ENCODE peak calls at places on chromosomes 7 and 10, in six cellular contexts. G is heart left ventricle, J is BE2C, L is aorta, B is endothelial cell of umbilical vein, M is body of pancreas. U is an unnamed sample. For H3K36me3, the result is how much of the 10 kb centered on the place peaks cover.

GRCh38 chr10:126158537-126158936 is 229.7 kb downstream of the ADAM12 start:
- DNase-seq in J (no peak), L (no peak), B (no peak), G (no peak), M (no peak), U (no peak)

GRCh38 chr7:2525161-2525930 is 5.8 kb downstream of the LFNG start:
- DNase-seq in J (no peak), B (no peak), M (peak), G (peak), L (no peak), U (no peak)

GRCh38 chr10:51369903-51370302 is 295.6 kb downstream of the PRKG1 start:
- DNase-seq in B (no peak), L (no peak), M (no peak), J (no peak), G (no peak), U (no peak)

GRCh38 chr7:72785166-72785955 is 42.6 kb downstream of the TYW1B start:
- DNase-seq in L (no peak), G (no peak), B (no peak), M (no peak), J (no peak), U (no peak)

GRCh38 chr10:58981846-58982245 is 194.6 kb upstream of the PHYHIPL start:
- DNase-seq in G (no peak), J (no peak), M (no peak), L (no peak), B (no peak), U (no peak)

GRCh38 chr7:26052721-26053120 is 99.3 kb upstream of the NFE2L3 start:
- DNase-seq in L (no peak), J (no peak), B (no peak), M (no peak), G (no peak), U (no peak)

GRCh38 chr7:99314504-99314903 is 11.2 kb upstream of the ARPC1A start:
- DNase-seq in J (no peak), L (no peak), M (no peak), G (no peak), B (no peak), U (peak)

GRCh38 chr10:132666733-132667612 is 119.0 kb downstream of the NKX6-2 start:
- DNase-seq in L (no peak), J (peak), G (no peak), M (no peak), B (no peak), U (no peak)

GRCh38 chr10:5442056-5442989 is 30.0 kb downstream of the NET1 start:
- DNase-seq in G (no peak), B (peak), J (peak), L (no peak), M (peak), U (peak)

GRCh38 chr7:931871-932650 is 22.4 kb downstream of the ADAP1 start:
- DNase-seq in J (peak), G (peak), B (no peak), L (peak), M (no peak), U (no peak)

GRCh38 chr10:14478639-14479038 is 147.9 kb upstream of the FRMD4A start:
- DNase-seq in L (peak), J (peak), B (peak), M (peak), G (peak), U (no peak)

GRCh38 chr7:107503667-107504066 is 33.8 kb downstream of the GPR22 start:
- DNase-seq in M (no peak), J (no peak), L (no peak), G (no peak), B (no peak), U (no peak)

GRCh38 chr7:33959676-33960075 is 54.3 kb downstream of the BMPER start:
- DNase-seq in L (no peak), G (no peak), B (no peak), J (no peak), M (no peak), U (no peak)

GRCh38 chr7:549103-549890 is 29.7 kb upstream of the PDGFA start:
- DNase-seq in J (no peak), L (peak), B (no peak), M (no peak), G (no peak), U (no peak)

GRCh38 chr10:26855186-26855585 is 5.6 kb downstream of the ABI1 start:
- DNase-seq in L (no peak), G (no peak), J (no peak), M (no peak), B (peak), U (no peak)

GRCh38 chr7:134355925-134356324 is 39.2 kb upstream of the SLC35B4 start:
- DNase-seq in L (peak), J (no peak), M (peak), B (peak), G (peak), U (no peak)

GRCh38 chr7:112080441-112080840 is 125.8 kb downstream of the DOCK4 start:
- DNase-seq in B (peak), L (no peak), M (peak), G (no peak), J (no peak), U (peak)

GRCh38 chr10:87552248-87552914 is 47.7 kb downstream of the MINPP1 start:
- DNase-seq in M (no peak), L (no peak), J (no peak), G (no peak), B (no peak), U (no peak)

GRCh38 chr7:50467817-50468610 is 17.9 kb upstream of the FIGNL1 start:
- DNase-seq in B (peak), M (peak), L (peak), G (peak), J (peak), U (peak)

GRCh38 chr7:137539111-137539715 is 195.7 kb upstream of the PTN start:
- DNase-seq in J (no peak), G (no peak), M (no peak), L (no peak), B (no peak), U (no peak)

GRCh38 chr10:102646610-102647432 is 2.5 kb downstream of the TRIM8 start:
- DNase-seq in B (no peak), J (no peak), L (peak), G (peak), M (peak), U (peak)

DNA sequence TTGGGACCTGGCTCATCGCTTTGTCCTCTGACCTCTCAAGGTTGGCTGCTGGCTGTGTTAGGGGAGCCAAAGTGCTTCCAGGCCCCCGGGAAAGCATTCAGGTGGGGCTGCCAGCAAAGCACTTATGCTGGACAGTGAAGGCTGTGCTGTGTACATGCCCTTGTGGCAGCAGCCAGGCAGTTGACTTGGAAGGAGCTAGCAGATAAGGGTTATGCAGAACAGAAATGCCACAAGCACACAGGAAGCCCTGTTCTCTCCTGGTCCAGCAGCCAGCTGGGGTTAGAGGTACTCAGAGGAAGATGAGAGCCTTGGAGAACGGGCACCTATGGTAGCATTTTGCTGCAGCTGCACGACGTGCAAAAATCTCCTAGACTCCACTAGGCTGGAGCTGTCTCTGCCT is 35.2 kb upstream of the OR9A4 start:
- DNase-seq in L (no peak), M (no peak), B (no peak), J (no peak), G (no peak), U (no peak)
- H3K36me3 ChIP-seq in L (under half), M (under half), B (under half), J (under half), G (under half), U (under half)

GRCh38 chr7:157678503-157678902 is 341.7 kb downstream of the DNAJB6 start:
- DNase-seq in J (no peak), G (no peak), M (no peak), L (no peak), B (no peak), U (no peak)

GRCh38 chr7:157674715-157675426 is 338.1 kb downstream of the DNAJB6 start:
- DNase-seq in B (no peak), J (no peak), L (no peak), M (no peak), G (peak), U (no peak)

GRCh38 chr7:157676001-157676400 is 339.2 kb downstream of the DNAJB6 start:
- DNase-seq in L (no peak), G (no peak), M (no peak), J (no peak), B (no peak), U (no peak)

GRCh38 chr7:157675427-157675930 is 338.7 kb downstream of the DNAJB6 start:
- DNase-seq in G (no peak), J (no peak), B (no peak), L (no peak), M (no peak), U (no peak)

DNA sequence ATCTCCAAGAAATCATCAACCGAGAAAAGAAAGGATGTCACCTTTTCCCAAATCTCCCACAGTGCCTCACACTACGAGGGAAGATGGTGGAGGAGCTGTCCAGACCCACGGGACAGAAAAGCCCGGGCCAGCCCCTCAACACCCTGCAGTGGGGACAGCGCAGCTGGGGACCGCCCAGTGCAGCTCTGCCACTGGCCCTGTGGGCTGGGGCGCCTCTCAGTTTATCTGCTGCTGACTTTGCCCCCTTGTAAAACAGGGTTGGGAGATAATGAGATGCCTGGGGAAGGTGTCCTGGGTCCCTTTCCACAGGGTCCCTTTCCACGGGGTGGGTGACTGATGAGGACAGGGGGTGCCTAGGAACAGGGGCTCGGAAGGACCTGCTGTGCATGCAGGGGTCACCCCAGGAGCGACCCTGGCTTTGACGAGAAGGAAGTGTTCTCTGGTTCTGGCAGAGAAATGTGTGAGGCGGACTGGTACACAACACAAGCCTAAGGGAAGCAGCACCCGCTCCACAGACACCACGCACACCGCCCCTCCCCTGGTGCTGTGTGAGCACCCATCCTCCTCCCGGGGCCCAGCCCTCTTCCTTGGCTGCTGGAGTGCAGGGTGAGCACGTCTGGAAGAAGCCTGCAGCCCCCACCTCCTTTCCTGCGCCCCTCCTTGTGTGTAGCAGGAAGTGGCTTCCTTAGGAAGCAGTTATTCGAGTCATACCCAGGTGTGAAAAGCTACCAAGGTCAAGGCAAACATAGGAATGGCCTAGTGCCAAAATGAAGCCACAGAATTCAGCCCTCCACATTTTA is 339.9 kb downstream of the DNAJB6 start:
- DNase-seq in B (no peak), L (no peak), M (no peak), G (no peak), J (no peak), U (no peak)
- H3K36me3 ChIP-seq in B (under half), L (under half), M (under half), G (under half), J (under half), U (under half)

GRCh38 chr10:74997163-74997562 is 114.3 kb upstream of the SAMD8 start:
- DNase-seq in B (no peak), M (no peak), G (no peak), L (no peak), J (no peak), U (no peak)
- H3K36me3 ChIP-seq in B (under half), M (under half), G (under half), L (under half), J (under half), U (under half)

GRCh38 chr10:88840881-88841280 is 10.8 kb downstream of the ANKRD22 start:
- DNase-seq in L (no peak), M (peak), B (no peak), G (no peak), J (no peak), U (no peak)
- H3K36me3 ChIP-seq in L (under half), M (under half), B (under half), G (under half), J (under half), U (under half)

DNA sequence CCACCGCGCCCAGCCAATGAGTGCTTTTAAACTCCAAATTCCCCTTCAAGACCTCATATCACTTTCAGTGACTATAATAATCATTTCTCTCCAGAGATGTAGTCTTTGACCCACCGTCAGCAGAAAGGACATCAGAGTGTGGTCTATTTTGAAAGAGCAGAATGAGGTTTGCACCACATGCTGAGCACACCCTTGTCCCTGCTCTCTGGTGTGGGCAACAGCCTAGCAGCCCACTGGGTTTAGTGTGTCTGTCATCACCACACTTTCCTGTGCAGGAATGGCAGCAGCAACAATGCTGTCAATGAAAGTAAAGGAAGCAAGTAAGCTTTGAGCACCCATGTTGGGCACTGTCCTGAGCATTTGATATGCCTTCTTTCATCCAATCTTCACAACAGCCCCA is 122.4 kb downstream of the PLXNA4 start:
- DNase-seq in M (no peak), B (no peak), G (no peak), J (no peak), L (no peak), U (no peak)
- H3K36me3 ChIP-seq in M (under half), B (under half), G (under half), J (under half), L (under half), U (under half)

GRCh38 chr10:3780056-3780765 is 4.8 kb downstream of the KLF6 start:
- DNase-seq in B (peak), M (no peak), G (no peak), L (peak), J (no peak), U (no peak)

GRCh38 chr10:3782099-3782455 is 2.9 kb downstream of the KLF6 start:
- DNase-seq in M (no peak), B (no peak), J (no peak), L (no peak), G (no peak), U (no peak)

GRCh38 chr10:3780766-3781457 is 4.1 kb downstream of the KLF6 start:
- DNase-seq in J (no peak), G (no peak), M (no peak), B (peak), L (no peak), U (no peak)

GRCh38 chr10:3782456-3783312 is 2.3 kb downstream of the KLF6 start:
- DNase-seq in J (peak), G (peak), M (peak), B (peak), L (peak), U (peak)

GRCh38 chr10:3781458-3782098 is 3.4 kb downstream of the KLF6 start:
- DNase-seq in L (peak), J (peak), M (peak), B (peak), G (peak), U (no peak)
- H3K36me3 ChIP-seq in L (under half), J (half or more), M (under half), B (under half), G (under half), U (under half)